ENCODE peak calls at places on chromosome 3, in seven cellular contexts. One of them, this sample, is unnamed.

GRCh38 chr3:83523470-83524073 is 1435.2 kb upstream of the CADM2 start:
- DNase-seq in mucosa of descending colon: no peak
- DNase-seq in activated T-cell treated with anti-CD3 and anti-CD28 coated beads, Interleukin-2, amount 50 U/mL, for 72 hours: peak; percentile 2
- DNase-seq in stimulated activated CD8-positive, alpha-beta memory T cell treated with anti-CD3 and anti-CD28 coated beads, Interleukin-2, amount 100 ng/mL, for 1 hour: no peak
- DNase-seq in HFFc6: no peak
- DNase-seq in activated effector memory CD4-positive, alpha-beta T cell treated with Interleukin-2 at 50 U/mL for 16 hours: no peak
- DNase-seq in tibial artery: no peak
- DNase-seq in this sample: no peak

GRCh38 chr3:161559177-161559998 is 62.8 kb downstream of the OTOL1 start:
- DNase-seq in mucosa of descending colon: no peak
- DNase-seq in activated T-cell treated with anti-CD3 and anti-CD28 coated beads, Interleukin-2, amount 50 U/mL, for 72 hours: peak; percentile 1
- DNase-seq in stimulated activated CD8-positive, alpha-beta memory T cell treated with anti-CD3 and anti-CD28 coated beads, Interleukin-2, amount 100 ng/mL, for 1 hour: no peak
- DNase-seq in HFFc6: peak; percentile 10
- DNase-seq in activated effector memory CD4-positive, alpha-beta T cell treated with Interleukin-2 at 50 U/mL for 16 hours: no peak
- DNase-seq in tibial artery: no peak
- DNase-seq in this sample: no peak

GRCh38 chr3:183768114-183768513 is 57.3 kb downstream of the MAP6D1 start:
- DNase-seq in mucosa of descending colon: no peak
- DNase-seq in activated T-cell treated with anti-CD3 and anti-CD28 coated beads, Interleukin-2, amount 50 U/mL, for 72 hours: no peak
- DNase-seq in stimulated activated CD8-positive, alpha-beta memory T cell treated with anti-CD3 and anti-CD28 coated beads, Interleukin-2, amount 100 ng/mL, for 1 hour: no peak
- DNase-seq in HFFc6: no peak
- DNase-seq in activated effector memory CD4-positive, alpha-beta T cell treated with Interleukin-2 at 50 U/mL for 16 hours: no peak
- DNase-seq in tibial artery: no peak
- DNase-seq in this sample: no peak

GRCh38 chr3:161689699-161690098 is 193.1 kb downstream of the OTOL1 start:
- DNase-seq in mucosa of descending colon: no peak
- DNase-seq in activated T-cell treated with anti-CD3 and anti-CD28 coated beads, Interleukin-2, amount 50 U/mL, for 72 hours: no peak
- DNase-seq in stimulated activated CD8-positive, alpha-beta memory T cell treated with anti-CD3 and anti-CD28 coated beads, Interleukin-2, amount 100 ng/mL, for 1 hour: no peak
- DNase-seq in HFFc6: no peak
- DNase-seq in activated effector memory CD4-positive, alpha-beta T cell treated with Interleukin-2 at 50 U/mL for 16 hours: no peak
- DNase-seq in tibial artery: no peak
- DNase-seq in this sample: no peak

GRCh38 chr3:170493712-170494182 is 75.1 kb downstream of the CLDN11 start:
- DNase-seq in mucosa of descending colon: no peak
- DNase-seq in activated T-cell treated with anti-CD3 and anti-CD28 coated beads, Interleukin-2, amount 50 U/mL, for 72 hours: no peak
- DNase-seq in stimulated activated CD8-positive, alpha-beta memory T cell treated with anti-CD3 and anti-CD28 coated beads, Interleukin-2, amount 100 ng/mL, for 1 hour: no peak
- DNase-seq in HFFc6: peak; percentile 60
- DNase-seq in activated effector memory CD4-positive, alpha-beta T cell treated with Interleukin-2 at 50 U/mL for 16 hours: no peak
- DNase-seq in tibial artery: no peak
- DNase-seq in this sample: no peak

GRCh38 chr3:56826831-56827722 is 25.3 kb upstream of the ARHGEF3 start:
- DNase-seq in mucosa of descending colon: no peak
- DNase-seq in activated T-cell treated with anti-CD3 and anti-CD28 coated beads, Interleukin-2, amount 50 U/mL, for 72 hours: no peak
- DNase-seq in stimulated activated CD8-positive, alpha-beta memory T cell treated with anti-CD3 and anti-CD28 coated beads, Interleukin-2, amount 100 ng/mL, for 1 hour: no peak
- DNase-seq in HFFc6: no peak
- DNase-seq in activated effector memory CD4-positive, alpha-beta T cell treated with Interleukin-2 at 50 U/mL for 16 hours: no peak
- DNase-seq in tibial artery: no peak
- DNase-seq in this sample: no peak

GRCh38 chr3:115833074-115833473 is 209.8 kb downstream of the GAP43 start:
- DNase-seq in mucosa of descending colon: no peak
- DNase-seq in activated T-cell treated with anti-CD3 and anti-CD28 coated beads, Interleukin-2, amount 50 U/mL, for 72 hours: no peak
- DNase-seq in stimulated activated CD8-positive, alpha-beta memory T cell treated with anti-CD3 and anti-CD28 coated beads, Interleukin-2, amount 100 ng/mL, for 1 hour: no peak
- DNase-seq in HFFc6: peak; percentile 4
- DNase-seq in activated effector memory CD4-positive, alpha-beta T cell treated with Interleukin-2 at 50 U/mL for 16 hours: no peak
- DNase-seq in tibial artery: no peak
- DNase-seq in this sample: no peak

GRCh38 chr3:140487566-140487965 is 190.3 kb upstream of the TRIM42 start:
- DNase-seq in mucosa of descending colon: no peak
- DNase-seq in activated T-cell treated with anti-CD3 and anti-CD28 coated beads, Interleukin-2, amount 50 U/mL, for 72 hours: no peak
- DNase-seq in stimulated activated CD8-positive, alpha-beta memory T cell treated with anti-CD3 and anti-CD28 coated beads, Interleukin-2, amount 100 ng/mL, for 1 hour: no peak
- DNase-seq in HFFc6: no peak
- DNase-seq in activated effector memory CD4-positive, alpha-beta T cell treated with Interleukin-2 at 50 U/mL for 16 hours: no peak
- DNase-seq in tibial artery: no peak
- DNase-seq in this sample: no peak

GRCh38 chr3:23341147-23341838 is 138.2 kb downstream of the UBE2E2 start:
- DNase-seq in mucosa of descending colon: no peak
- DNase-seq in activated T-cell treated with anti-CD3 and anti-CD28 coated beads, Interleukin-2, amount 50 U/mL, for 72 hours: no peak
- DNase-seq in stimulated activated CD8-positive, alpha-beta memory T cell treated with anti-CD3 and anti-CD28 coated beads, Interleukin-2, amount 100 ng/mL, for 1 hour: no peak
- DNase-seq in HFFc6: no peak
- DNase-seq in activated effector memory CD4-positive, alpha-beta T cell treated with Interleukin-2 at 50 U/mL for 16 hours: no peak
- DNase-seq in tibial artery: no peak
- DNase-seq in this sample: no peak

GRCh38 chr3:13461169-13462124 is 18.7 kb upstream of the HDAC11 start:
- DNase-seq in mucosa of descending colon: peak; percentile 65
- DNase-seq in activated T-cell treated with anti-CD3 and anti-CD28 coated beads, Interleukin-2, amount 50 U/mL, for 72 hours: peak; percentile 87
- DNase-seq in stimulated activated CD8-positive, alpha-beta memory T cell treated with anti-CD3 and anti-CD28 coated beads, Interleukin-2, amount 100 ng/mL, for 1 hour: peak; percentile 39
- DNase-seq in HFFc6: peak; percentile 42
- DNase-seq in activated effector memory CD4-positive, alpha-beta T cell treated with Interleukin-2 at 50 U/mL for 16 hours: peak; percentile 55
- DNase-seq in tibial artery: no peak
- DNase-seq in this sample: no peak

GRCh38 chr3:53890726-53891499 is 746 bp downstream of the SELENOK start:
- DNase-seq in mucosa of descending colon: no peak
- DNase-seq in activated T-cell treated with anti-CD3 and anti-CD28 coated beads, Interleukin-2, amount 50 U/mL, for 72 hours: peak; percentile 49
- DNase-seq in stimulated activated CD8-positive, alpha-beta memory T cell treated with anti-CD3 and anti-CD28 coated beads, Interleukin-2, amount 100 ng/mL, for 1 hour: no peak
- DNase-seq in HFFc6: no peak
- DNase-seq in activated effector memory CD4-positive, alpha-beta T cell treated with Interleukin-2 at 50 U/mL for 16 hours: no peak
- DNase-seq in tibial artery: no peak
- DNase-seq in this sample: no peak

GRCh38 chr3:159818399-159818798 is 170.2 kb upstream of the IL12A start:
- DNase-seq in mucosa of descending colon: no peak
- DNase-seq in activated T-cell treated with anti-CD3 and anti-CD28 coated beads, Interleukin-2, amount 50 U/mL, for 72 hours: no peak
- DNase-seq in stimulated activated CD8-positive, alpha-beta memory T cell treated with anti-CD3 and anti-CD28 coated beads, Interleukin-2, amount 100 ng/mL, for 1 hour: no peak
- DNase-seq in HFFc6: no peak
- DNase-seq in activated effector memory CD4-positive, alpha-beta T cell treated with Interleukin-2 at 50 U/mL for 16 hours: no peak
- DNase-seq in tibial artery: no peak
- DNase-seq in this sample: no peak

GRCh38 chr3:131630117-131630516 is 127.3 kb upstream of the MRPL3 start:
- DNase-seq in mucosa of descending colon: no peak
- DNase-seq in activated T-cell treated with anti-CD3 and anti-CD28 coated beads, Interleukin-2, amount 50 U/mL, for 72 hours: no peak
- DNase-seq in stimulated activated CD8-positive, alpha-beta memory T cell treated with anti-CD3 and anti-CD28 coated beads, Interleukin-2, amount 100 ng/mL, for 1 hour: no peak
- DNase-seq in HFFc6: no peak
- DNase-seq in activated effector memory CD4-positive, alpha-beta T cell treated with Interleukin-2 at 50 U/mL for 16 hours: no peak
- DNase-seq in tibial artery: no peak
- DNase-seq in this sample: no peak

GRCh38 chr3:192879346-192880031 is 38.2 kb downstream of the MB21D2 start:
- DNase-seq in mucosa of descending colon: no peak
- DNase-seq in activated T-cell treated with anti-CD3 and anti-CD28 coated beads, Interleukin-2, amount 50 U/mL, for 72 hours: no peak
- DNase-seq in stimulated activated CD8-positive, alpha-beta memory T cell treated with anti-CD3 and anti-CD28 coated beads, Interleukin-2, amount 100 ng/mL, for 1 hour: no peak
- DNase-seq in HFFc6: peak; percentile 99
- DNase-seq in activated effector memory CD4-positive, alpha-beta T cell treated with Interleukin-2 at 50 U/mL for 16 hours: no peak
- DNase-seq in tibial artery: no peak
- DNase-seq in this sample: no peak

GRCh38 chr3:12833226-12834161 is 7.9 kb downstream of the RPL32 start:
- DNase-seq in mucosa of descending colon: no peak
- DNase-seq in activated T-cell treated with anti-CD3 and anti-CD28 coated beads, Interleukin-2, amount 50 U/mL, for 72 hours: no peak
- DNase-seq in stimulated activated CD8-positive, alpha-beta memory T cell treated with anti-CD3 and anti-CD28 coated beads, Interleukin-2, amount 100 ng/mL, for 1 hour: no peak
- DNase-seq in HFFc6: no peak
- DNase-seq in activated effector memory CD4-positive, alpha-beta T cell treated with Interleukin-2 at 50 U/mL for 16 hours: no peak
- DNase-seq in tibial artery: no peak
- DNase-seq in this sample: no peak

GRCh38 chr3:11566478-11566877 is 77.2 kb downstream of the VGLL4 start:
- DNase-seq in mucosa of descending colon: no peak
- DNase-seq in activated T-cell treated with anti-CD3 and anti-CD28 coated beads, Interleukin-2, amount 50 U/mL, for 72 hours: no peak
- DNase-seq in stimulated activated CD8-positive, alpha-beta memory T cell treated with anti-CD3 and anti-CD28 coated beads, Interleukin-2, amount 100 ng/mL, for 1 hour: no peak
- DNase-seq in HFFc6: no peak
- DNase-seq in activated effector memory CD4-positive, alpha-beta T cell treated with Interleukin-2 at 50 U/mL for 16 hours: no peak
- DNase-seq in tibial artery: no peak
- DNase-seq in this sample: no peak

GRCh38 chr3:28844688-28845324 is 436.1 kb upstream of the RBMS3 start:
- DNase-seq in mucosa of descending colon: no peak
- DNase-seq in activated T-cell treated with anti-CD3 and anti-CD28 coated beads, Interleukin-2, amount 50 U/mL, for 72 hours: no peak
- DNase-seq in stimulated activated CD8-positive, alpha-beta memory T cell treated with anti-CD3 and anti-CD28 coated beads, Interleukin-2, amount 100 ng/mL, for 1 hour: no peak
- DNase-seq in HFFc6: no peak
- DNase-seq in activated effector memory CD4-positive, alpha-beta T cell treated with Interleukin-2 at 50 U/mL for 16 hours: no peak
- DNase-seq in tibial artery: no peak
- DNase-seq in this sample: no peak

GRCh38 chr3:113867506-113867905 is 28.9 kb downstream of the GRAMD1C start:
- DNase-seq in mucosa of descending colon: no peak
- DNase-seq in activated T-cell treated with anti-CD3 and anti-CD28 coated beads, Interleukin-2, amount 50 U/mL, for 72 hours: no peak
- DNase-seq in stimulated activated CD8-positive, alpha-beta memory T cell treated with anti-CD3 and anti-CD28 coated beads, Interleukin-2, amount 100 ng/mL, for 1 hour: no peak
- DNase-seq in HFFc6: peak; percentile 81
- DNase-seq in activated effector memory CD4-positive, alpha-beta T cell treated with Interleukin-2 at 50 U/mL for 16 hours: no peak
- DNase-seq in tibial artery: no peak
- DNase-seq in this sample: no peak

GRCh38 chr3:23461069-23461468 is 257.9 kb downstream of the UBE2E2 start:
- DNase-seq in mucosa of descending colon: no peak
- DNase-seq in activated T-cell treated with anti-CD3 and anti-CD28 coated beads, Interleukin-2, amount 50 U/mL, for 72 hours: no peak
- DNase-seq in stimulated activated CD8-positive, alpha-beta memory T cell treated with anti-CD3 and anti-CD28 coated beads, Interleukin-2, amount 100 ng/mL, for 1 hour: no peak
- DNase-seq in HFFc6: no peak
- DNase-seq in activated effector memory CD4-positive, alpha-beta T cell treated with Interleukin-2 at 50 U/mL for 16 hours: no peak
- DNase-seq in tibial artery: no peak
- DNase-seq in this sample: no peak

GRCh38 chr3:48877671-48878070 is 21.0 kb downstream of the SLC25A20 start:
- DNase-seq in mucosa of descending colon: no peak
- DNase-seq in activated T-cell treated with anti-CD3 and anti-CD28 coated beads, Interleukin-2, amount 50 U/mL, for 72 hours: no peak
- DNase-seq in stimulated activated CD8-positive, alpha-beta memory T cell treated with anti-CD3 and anti-CD28 coated beads, Interleukin-2, amount 100 ng/mL, for 1 hour: no peak
- DNase-seq in HFFc6: no peak
- DNase-seq in activated effector memory CD4-positive, alpha-beta T cell treated with Interleukin-2 at 50 U/mL for 16 hours: no peak
- DNase-seq in tibial artery: no peak
- DNase-seq in this sample: no peak

GRCh38 chr3:134651347-134652041 is 672 bp upstream of the KY start:
- DNase-seq in mucosa of descending colon: no peak
- DNase-seq in activated T-cell treated with anti-CD3 and anti-CD28 coated beads, Interleukin-2, amount 50 U/mL, for 72 hours: no peak
- DNase-seq in stimulated activated CD8-positive, alpha-beta memory T cell treated with anti-CD3 and anti-CD28 coated beads, Interleukin-2, amount 100 ng/mL, for 1 hour: no peak
- DNase-seq in HFFc6: peak; percentile 15
- DNase-seq in activated effector memory CD4-positive, alpha-beta T cell treated with Interleukin-2 at 50 U/mL for 16 hours: no peak
- DNase-seq in tibial artery: no peak
- DNase-seq in this sample: no peak

GRCh38 chr3:11288786-11289637 is 16.8 kb downstream of the ATG7 start:
- DNase-seq in mucosa of descending colon: no peak
- DNase-seq in activated T-cell treated with anti-CD3 and anti-CD28 coated beads, Interleukin-2, amount 50 U/mL, for 72 hours: no peak
- DNase-seq in stimulated activated CD8-positive, alpha-beta memory T cell treated with anti-CD3 and anti-CD28 coated beads, Interleukin-2, amount 100 ng/mL, for 1 hour: no peak
- DNase-seq in HFFc6: peak; percentile 84
- DNase-seq in activated effector memory CD4-positive, alpha-beta T cell treated with Interleukin-2 at 50 U/mL for 16 hours: no peak
- DNase-seq in tibial artery: peak; percentile 40
- DNase-seq in this sample: no peak

GRCh38 chr3:115660646-115661442 is 37.5 kb downstream of the GAP43 start:
- DNase-seq in mucosa of descending colon: no peak
- DNase-seq in activated T-cell treated with anti-CD3 and anti-CD28 coated beads, Interleukin-2, amount 50 U/mL, for 72 hours: no peak
- DNase-seq in stimulated activated CD8-positive, alpha-beta memory T cell treated with anti-CD3 and anti-CD28 coated beads, Interleukin-2, amount 100 ng/mL, for 1 hour: no peak
- DNase-seq in HFFc6: no peak
- DNase-seq in activated effector memory CD4-positive, alpha-beta T cell treated with Interleukin-2 at 50 U/mL for 16 hours: no peak
- DNase-seq in tibial artery: no peak
- DNase-seq in this sample: no peak

GRCh38 chr3:150090006-150090405 is 119.3 kb upstream of the PFN2 start:
- DNase-seq in mucosa of descending colon: no peak
- DNase-seq in activated T-cell treated with anti-CD3 and anti-CD28 coated beads, Interleukin-2, amount 50 U/mL, for 72 hours: no peak
- DNase-seq in stimulated activated CD8-positive, alpha-beta memory T cell treated with anti-CD3 and anti-CD28 coated beads, Interleukin-2, amount 100 ng/mL, for 1 hour: no peak
- DNase-seq in HFFc6: peak; percentile 71
- DNase-seq in activated effector memory CD4-positive, alpha-beta T cell treated with Interleukin-2 at 50 U/mL for 16 hours: no peak
- DNase-seq in tibial artery: no peak
- DNase-seq in this sample: no peak

GRCh38 chr3:177468331-177468730 is 271.0 kb upstream of the TBL1XR1 start:
- DNase-seq in mucosa of descending colon: no peak
- DNase-seq in activated T-cell treated with anti-CD3 and anti-CD28 coated beads, Interleukin-2, amount 50 U/mL, for 72 hours: no peak
- DNase-seq in stimulated activated CD8-positive, alpha-beta memory T cell treated with anti-CD3 and anti-CD28 coated beads, Interleukin-2, amount 100 ng/mL, for 1 hour: no peak
- DNase-seq in HFFc6: peak; percentile 87
- DNase-seq in activated effector memory CD4-positive, alpha-beta T cell treated with Interleukin-2 at 50 U/mL for 16 hours: no peak
- DNase-seq in tibial artery: peak; percentile 62
- DNase-seq in this sample: no peak

GRCh38 chr3:124730129-124730919 is at the start of gene UMPS:
- DNase-seq in mucosa of descending colon: peak; percentile 95
- DNase-seq in activated T-cell treated with anti-CD3 and anti-CD28 coated beads, Interleukin-2, amount 50 U/mL, for 72 hours: peak; percentile 96
- DNase-seq in stimulated activated CD8-positive, alpha-beta memory T cell treated with anti-CD3 and anti-CD28 coated beads, Interleukin-2, amount 100 ng/mL, for 1 hour: peak; percentile 86
- DNase-seq in HFFc6: peak; percentile 70
- DNase-seq in activated effector memory CD4-positive, alpha-beta T cell treated with Interleukin-2 at 50 U/mL for 16 hours: peak; percentile 85
- DNase-seq in tibial artery: peak; percentile 83
- DNase-seq in this sample: peak; percentile 59

GRCh38 chr3:149765762-149766334 is 13.6 kb upstream of the COMMD2 start:
- DNase-seq in mucosa of descending colon: no peak
- DNase-seq in activated T-cell treated with anti-CD3 and anti-CD28 coated beads, Interleukin-2, amount 50 U/mL, for 72 hours: no peak
- DNase-seq in stimulated activated CD8-positive, alpha-beta memory T cell treated with anti-CD3 and anti-CD28 coated beads, Interleukin-2, amount 100 ng/mL, for 1 hour: no peak
- DNase-seq in HFFc6: peak; percentile 55
- DNase-seq in activated effector memory CD4-positive, alpha-beta T cell treated with Interleukin-2 at 50 U/mL for 16 hours: no peak
- DNase-seq in tibial artery: no peak
- DNase-seq in this sample: no peak

GRCh38 chr3:32882603-32883025 is 64.8 kb downstream of the TRIM71 start:
- DNase-seq in mucosa of descending colon: no peak
- DNase-seq in activated T-cell treated with anti-CD3 and anti-CD28 coated beads, Interleukin-2, amount 50 U/mL, for 72 hours: peak; percentile 28
- DNase-seq in stimulated activated CD8-positive, alpha-beta memory T cell treated with anti-CD3 and anti-CD28 coated beads, Interleukin-2, amount 100 ng/mL, for 1 hour: no peak
- DNase-seq in HFFc6: no peak
- DNase-seq in activated effector memory CD4-positive, alpha-beta T cell treated with Interleukin-2 at 50 U/mL for 16 hours: no peak
- DNase-seq in tibial artery: no peak
- DNase-seq in this sample: no peak

GRCh38 chr3:171351676-171352075 is 108.5 kb downstream of the TNIK start:
- DNase-seq in mucosa of descending colon: no peak
- DNase-seq in activated T-cell treated with anti-CD3 and anti-CD28 coated beads, Interleukin-2, amount 50 U/mL, for 72 hours: peak; percentile 25
- DNase-seq in stimulated activated CD8-positive, alpha-beta memory T cell treated with anti-CD3 and anti-CD28 coated beads, Interleukin-2, amount 100 ng/mL, for 1 hour: no peak
- DNase-seq in HFFc6: peak; percentile 96
- DNase-seq in activated effector memory CD4-positive, alpha-beta T cell treated with Interleukin-2 at 50 U/mL for 16 hours: no peak
- DNase-seq in tibial artery: no peak
- DNase-seq in this sample: no peak

GRCh38 chr3:101195951-101196713 is 124.2 kb downstream of the IMPG2 start:
- DNase-seq in mucosa of descending colon: no peak
- DNase-seq in activated T-cell treated with anti-CD3 and anti-CD28 coated beads, Interleukin-2, amount 50 U/mL, for 72 hours: no peak
- DNase-seq in stimulated activated CD8-positive, alpha-beta memory T cell treated with anti-CD3 and anti-CD28 coated beads, Interleukin-2, amount 100 ng/mL, for 1 hour: no peak
- DNase-seq in HFFc6: peak; percentile 68
- DNase-seq in activated effector memory CD4-positive, alpha-beta T cell treated with Interleukin-2 at 50 U/mL for 16 hours: no peak
- DNase-seq in tibial artery: no peak
- DNase-seq in this sample: no peak

GRCh38 chr3:106302451-106303221 is 433.8 kb upstream of the CBLB start:
- DNase-seq in mucosa of descending colon: no peak
- DNase-seq in activated T-cell treated with anti-CD3 and anti-CD28 coated beads, Interleukin-2, amount 50 U/mL, for 72 hours: peak; percentile 32
- DNase-seq in stimulated activated CD8-positive, alpha-beta memory T cell treated with anti-CD3 and anti-CD28 coated beads, Interleukin-2, amount 100 ng/mL, for 1 hour: no peak
- DNase-seq in HFFc6: no peak
- DNase-seq in activated effector memory CD4-positive, alpha-beta T cell treated with Interleukin-2 at 50 U/mL for 16 hours: no peak
- DNase-seq in tibial artery: no peak
- DNase-seq in this sample: no peak

GRCh38 chr3:71120012-71120411 is 463.5 kb downstream of the FOXP1 start:
- DNase-seq in mucosa of descending colon: no peak
- DNase-seq in activated T-cell treated with anti-CD3 and anti-CD28 coated beads, Interleukin-2, amount 50 U/mL, for 72 hours: no peak
- DNase-seq in stimulated activated CD8-positive, alpha-beta memory T cell treated with anti-CD3 and anti-CD28 coated beads, Interleukin-2, amount 100 ng/mL, for 1 hour: no peak
- DNase-seq in HFFc6: no peak
- DNase-seq in activated effector memory CD4-positive, alpha-beta T cell treated with Interleukin-2 at 50 U/mL for 16 hours: no peak
- DNase-seq in tibial artery: no peak
- DNase-seq in this sample: no peak

GRCh38 chr3:16399473-16399872 is 114.0 kb downstream of the RFTN1 start:
- DNase-seq in mucosa of descending colon: no peak
- DNase-seq in activated T-cell treated with anti-CD3 and anti-CD28 coated beads, Interleukin-2, amount 50 U/mL, for 72 hours: no peak
- DNase-seq in stimulated activated CD8-positive, alpha-beta memory T cell treated with anti-CD3 and anti-CD28 coated beads, Interleukin-2, amount 100 ng/mL, for 1 hour: no peak
- DNase-seq in HFFc6: peak; percentile 81
- DNase-seq in activated effector memory CD4-positive, alpha-beta T cell treated with Interleukin-2 at 50 U/mL for 16 hours: no peak
- DNase-seq in tibial artery: no peak
- DNase-seq in this sample: no peak

GRCh38 chr3:97821413-97821809 is 400 bp upstream of the CRYBG3 start:
- DNase-seq in mucosa of descending colon: peak; percentile 68
- DNase-seq in activated T-cell treated with anti-CD3 and anti-CD28 coated beads, Interleukin-2, amount 50 U/mL, for 72 hours: peak; percentile 56
- DNase-seq in stimulated activated CD8-positive, alpha-beta memory T cell treated with anti-CD3 and anti-CD28 coated beads, Interleukin-2, amount 100 ng/mL, for 1 hour: no peak
- DNase-seq in HFFc6: peak; percentile 61
- DNase-seq in activated effector memory CD4-positive, alpha-beta T cell treated with Interleukin-2 at 50 U/mL for 16 hours: no peak
- DNase-seq in tibial artery: peak; percentile 26
- DNase-seq in this sample: peak; percentile 2

GRCh38 chr3:25558796-25559195 is 105.9 kb downstream of the TOP2B start:
- DNase-seq in mucosa of descending colon: no peak
- DNase-seq in activated T-cell treated with anti-CD3 and anti-CD28 coated beads, Interleukin-2, amount 50 U/mL, for 72 hours: no peak
- DNase-seq in stimulated activated CD8-positive, alpha-beta memory T cell treated with anti-CD3 and anti-CD28 coated beads, Interleukin-2, amount 100 ng/mL, for 1 hour: no peak
- DNase-seq in HFFc6: no peak
- DNase-seq in activated effector memory CD4-positive, alpha-beta T cell treated with Interleukin-2 at 50 U/mL for 16 hours: no peak
- DNase-seq in tibial artery: no peak
- DNase-seq in this sample: no peak

GRCh38 chr3:174462908-174463307 is 396.2 kb upstream of the NAALADL2 start:
- DNase-seq in mucosa of descending colon: no peak
- DNase-seq in activated T-cell treated with anti-CD3 and anti-CD28 coated beads, Interleukin-2, amount 50 U/mL, for 72 hours: no peak
- DNase-seq in stimulated activated CD8-positive, alpha-beta memory T cell treated with anti-CD3 and anti-CD28 coated beads, Interleukin-2, amount 100 ng/mL, for 1 hour: no peak
- DNase-seq in HFFc6: no peak
- DNase-seq in activated effector memory CD4-positive, alpha-beta T cell treated with Interleukin-2 at 50 U/mL for 16 hours: no peak
- DNase-seq in tibial artery: no peak
- DNase-seq in this sample: no peak

GRCh38 chr3:30343861-30344260 is 262.5 kb upstream of the TGFBR2 start:
- DNase-seq in mucosa of descending colon: no peak
- DNase-seq in activated T-cell treated with anti-CD3 and anti-CD28 coated beads, Interleukin-2, amount 50 U/mL, for 72 hours: no peak
- DNase-seq in stimulated activated CD8-positive, alpha-beta memory T cell treated with anti-CD3 and anti-CD28 coated beads, Interleukin-2, amount 100 ng/mL, for 1 hour: no peak
- DNase-seq in HFFc6: no peak
- DNase-seq in activated effector memory CD4-positive, alpha-beta T cell treated with Interleukin-2 at 50 U/mL for 16 hours: no peak
- DNase-seq in tibial artery: no peak
- DNase-seq in this sample: no peak